ENCODE peak calls at places on chromosomes 5 and 9, in nine cellular contexts. Q is tibial artery; O is hepatocyte; B is lower lobe of right lung; C is Panc1; F is CD4-positive, alpha-beta memory T cell; L is mammary epithelial cell; W is left ventricle myocardium inferior; V is GM06990. R is an unnamed sample.

GRCh38 chr5:145585-146323 is 45.5 kb upstream of the LRRC14B start:
- DNase-seq in Q (no peak), O (no peak), B (no peak), C (no peak), F (no peak), L (no peak), W (no peak), V (no peak), R (no peak)

GRCh38 chr5:2289380-2289779 is 406.7 kb upstream of the IRX4 start:
- DNase-seq in Q (no peak), O (no peak), B (no peak), C (no peak), F (no peak), L (no peak), W (no peak), V (no peak), R (no peak)

GRCh38 chr9:85431396-85432102 is 310.2 kb downstream of the AGTPBP1 start:
- DNase-seq in Q (no peak), O (peak), B (no peak), C (no peak), F (no peak), L (peak), W (no peak), V (no peak), R (no peak)

GRCh38 chr9:38144421-38144820 is 75.4 kb upstream of the SHB start:
- DNase-seq in Q (no peak), O (no peak), B (no peak), C (no peak), F (no peak), L (peak), W (no peak), V (no peak), R (no peak)

GRCh38 chr5:56101180-56101579 is 106.4 kb upstream of the IL6ST start:
- DNase-seq in Q (no peak), O (no peak), B (no peak), C (no peak), F (no peak), L (no peak), W (no peak), V (no peak), R (no peak)

GRCh38 chr9:27925815-27926214 is 352.5 kb upstream of the C9orf72 start:
- DNase-seq in Q (no peak), O (no peak), B (no peak), C (no peak), F (no peak), L (no peak), W (no peak), V (no peak), R (peak)

GRCh38 chr5:124264499-124264898 is 481.9 kb downstream of the ZNF608 start:
- DNase-seq in Q (no peak), O (no peak), B (no peak), C (no peak), F (no peak), L (peak), W (no peak), V (no peak), R (no peak)

GRCh38 chr9:111610851-111611250 is 11.4 kb upstream of the PTGR1 start:
- DNase-seq in Q (no peak), O (no peak), B (no peak), C (no peak), F (no peak), L (no peak), W (no peak), V (no peak), R (no peak)

GRCh38 chr5:180990889-180991257 is 2.2 kb downstream of the BTNL3 start:
- DNase-seq in Q (no peak), O (no peak), B (no peak), C (no peak), F (no peak), L (no peak), W (no peak), V (no peak), R (no peak)

GRCh38 chr5:10533218-10533617 is 30.7 kb upstream of the ANKRD33B start:
- DNase-seq in Q (no peak), O (no peak), B (no peak), C (no peak), F (no peak), L (no peak), W (no peak), V (no peak), R (peak)

GRCh38 chr5:1462358-1462757 is 17.1 kb upstream of the SLC6A3 start:
- DNase-seq in Q (no peak), O (no peak), B (no peak), C (no peak), F (no peak), L (no peak), W (no peak), V (no peak), R (no peak)

GRCh38 chr5:132526290-132526973 is 16.9 kb downstream of the IL5 start:
- DNase-seq in Q (no peak), O (peak), B (peak), C (peak), F (peak), L (peak), W (no peak), V (peak), R (peak)

GRCh38 chr9:125142560-125143376 is 560 bp downstream of the SCAI start:
- DNase-seq in Q (no peak), O (peak), B (no peak), C (no peak), F (no peak), L (no peak), W (no peak), V (peak), R (peak)

GRCh38 chr9:100160021-100160420 is 61.0 kb downstream of the INVS start:
- DNase-seq in Q (no peak), O (no peak), B (no peak), C (no peak), F (no peak), L (no peak), W (no peak), V (no peak), R (no peak)

GRCh38 chr5:171629221-171630005 is 156.2 kb upstream of the SMIM23 start:
- DNase-seq in Q (no peak), O (no peak), B (no peak), C (no peak), F (no peak), L (no peak), W (no peak), V (no peak), R (no peak)

GRCh38 chr5:104512063-104512798 is 949.6 kb upstream of the NUDT12 start:
- DNase-seq in Q (no peak), O (no peak), B (no peak), C (no peak), F (no peak), L (no peak), W (no peak), V (no peak), R (no peak)

GRCh38 chr9:14313378-14313940 is 482 bp downstream of the NFIB start:
- DNase-seq in Q (peak), O (peak), B (no peak), C (no peak), F (no peak), L (no peak), W (no peak), V (no peak), R (no peak)

GRCh38 chr9:114172981-114173833 is 17.9 kb downstream of the COL27A1 start:
- DNase-seq in Q (no peak), O (peak), B (no peak), C (no peak), F (no peak), L (peak), W (no peak), V (no peak), R (no peak)

GRCh38 chr9:104748359-104749031 is 1.0 kb downstream of the NIPSNAP3A start:
- DNase-seq in Q (no peak), O (peak), B (no peak), C (no peak), F (no peak), L (peak), W (no peak), V (no peak), R (peak)

GRCh38 chr9:21060919-21061561 is 16.7 kb downstream of the IFNB1 start:
- DNase-seq in Q (no peak), O (peak), B (no peak), C (no peak), F (no peak), L (no peak), W (no peak), V (no peak), R (no peak)

GRCh38 chr5:103587185-103587748 is 24.7 kb upstream of the NUDT12 start:
- DNase-seq in Q (no peak), O (peak), B (no peak), C (no peak), F (no peak), L (peak), W (no peak), V (no peak), R (peak)

GRCh38 chr9:88534456-88535225 is at the start of gene NXNL2:
- DNase-seq in Q (peak), O (peak), B (peak), C (no peak), F (peak), L (peak), W (peak), V (peak), R (peak)

DNA sequence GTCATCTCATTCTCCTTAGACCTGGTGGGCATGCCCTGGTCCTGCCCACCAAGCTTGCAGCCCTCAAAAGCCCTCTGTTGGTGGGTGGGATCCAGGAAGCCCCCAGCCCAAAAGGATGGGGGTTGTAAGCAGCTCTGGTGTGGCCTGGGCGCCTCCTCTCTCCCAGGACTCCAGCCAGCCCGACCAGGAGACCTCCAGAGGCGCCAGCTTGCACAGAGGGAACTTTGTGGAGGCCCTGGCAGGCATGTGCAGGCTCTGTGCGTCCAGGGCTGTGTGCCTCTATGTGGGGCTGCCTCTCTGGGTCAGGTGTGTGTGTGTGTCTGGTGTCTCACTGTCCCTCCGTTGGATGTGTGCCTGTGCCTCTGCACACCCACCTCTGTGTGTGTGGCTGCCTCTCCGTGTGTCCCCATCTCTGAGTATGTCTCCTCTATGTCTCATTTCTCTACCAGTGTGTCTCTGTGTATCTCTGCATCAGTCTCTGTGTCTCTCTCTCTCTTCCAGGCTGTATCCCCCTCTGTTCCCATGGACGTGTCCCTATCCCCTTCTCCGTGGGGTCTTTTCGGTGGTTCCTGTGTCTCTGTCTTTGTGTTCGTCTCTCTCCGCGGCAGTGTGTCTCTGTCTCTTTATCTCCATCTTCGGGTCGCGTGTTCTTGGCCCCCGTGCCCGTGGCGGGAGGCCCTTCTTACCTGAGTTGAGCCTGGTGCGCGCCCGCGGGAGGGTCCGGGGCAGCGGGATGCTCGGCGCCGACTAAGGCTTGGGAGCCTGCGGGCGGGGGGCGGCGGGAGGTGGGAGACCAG is 501 bp downstream of the ENHO start:
- DNase-seq in Q (no peak), O (no peak), B (peak), C (no peak), F (no peak), L (no peak), W (peak), V (no peak), R (no peak)
- H3K4me3 ChIP-seq in Q (peak), O (no peak), B (peak), C (peak), F (peak), L (peak), W (peak), V (no peak), R (peak)

GRCh38 chr5:139393497-139394122 is 1.3 kb downstream of the PROB1 start:
- DNase-seq in Q (no peak), O (no peak), B (no peak), C (no peak), F (no peak), L (no peak), W (no peak), V (no peak), R (peak)
- H3K4me3 ChIP-seq in Q (peak), O (peak), B (peak), C (peak), F (peak), L (no peak), W (peak), V (peak), R (peak)

DNA sequence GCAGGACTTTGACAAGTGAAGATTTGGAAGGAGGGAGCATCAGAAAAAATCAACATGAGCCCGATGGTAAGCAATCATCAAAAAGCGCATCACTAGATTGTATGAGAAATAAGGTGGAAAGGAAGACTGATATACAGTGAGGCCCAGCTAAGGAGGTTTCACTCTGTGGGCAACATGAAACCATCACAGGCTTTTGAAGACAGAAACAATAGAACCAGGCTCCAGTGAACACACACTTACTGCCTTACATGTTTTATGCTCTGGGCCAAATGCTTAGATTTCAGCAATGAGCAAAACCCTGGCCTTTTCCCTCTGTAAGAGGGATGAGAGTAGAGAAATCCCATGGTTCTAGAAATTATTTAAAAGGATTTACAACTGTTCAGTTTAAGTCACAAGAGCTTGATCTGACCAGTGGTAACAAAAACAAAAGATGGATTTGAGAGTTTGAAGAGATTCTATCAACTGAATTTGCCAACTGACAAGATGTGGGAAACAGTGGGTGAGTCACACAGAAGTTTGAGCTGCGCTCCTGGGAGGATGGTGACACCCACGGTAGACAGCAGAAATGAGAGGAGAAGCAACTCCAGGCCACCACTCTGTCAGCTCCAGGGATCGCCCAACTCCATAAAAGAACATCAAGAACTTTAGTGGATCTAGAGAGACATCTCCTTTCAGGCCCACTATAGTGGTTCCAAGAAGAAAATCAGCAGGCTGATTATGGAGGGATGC is 261.8 kb downstream of the MCTP1 start:
- DNase-seq in Q (peak), O (no peak), B (peak), C (no peak), F (no peak), L (peak), W (no peak), V (no peak), R (no peak)
- H3K4me3 ChIP-seq in Q (no peak), O (no peak), B (no peak), C (no peak), F (no peak), L (no peak), W (no peak), V (no peak), R (no peak)

GRCh38 chr9:17138503-17138902 is 3.7 kb downstream of the CNTLN start:
- DNase-seq in Q (no peak), O (no peak), B (no peak), C (no peak), F (no peak), L (no peak), W (no peak), V (no peak), R (no peak)
- H3K4me3 ChIP-seq in Q (no peak), O (no peak), B (no peak), C (no peak), F (no peak), L (no peak), W (no peak), V (no peak), R (no peak)

GRCh38 chr5:4555739-4556285 is 584.3 kb upstream of the ADAMTS16 start:
- DNase-seq in Q (no peak), O (no peak), B (no peak), C (no peak), F (no peak), L (no peak), W (no peak), V (no peak), R (no peak)

GRCh38 chr5:4563400-4563799 is 576.7 kb upstream of the ADAMTS16 start:
- DNase-seq in Q (no peak), O (peak), B (no peak), C (no peak), F (no peak), L (peak), W (no peak), V (no peak), R (no peak)

DNA sequence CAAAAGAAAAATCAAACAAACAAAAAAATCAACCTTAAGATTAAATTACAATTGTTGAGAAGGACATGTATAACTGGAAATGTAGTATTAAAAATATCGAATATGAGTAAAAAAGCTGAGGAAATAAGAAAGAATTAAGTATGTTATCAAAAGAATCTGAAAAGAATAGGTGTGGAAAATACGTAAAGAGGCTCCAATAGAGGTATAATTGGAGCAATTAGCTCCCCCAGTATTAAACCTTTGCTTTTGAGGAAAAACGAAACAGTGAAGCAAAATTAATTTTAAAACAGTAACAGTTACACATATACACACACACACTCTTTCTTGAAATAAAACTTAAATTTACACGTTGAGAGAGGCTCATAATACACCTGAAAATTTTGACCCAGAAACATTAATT is 578.7 kb upstream of the ADAMTS16 start:
- DNase-seq in Q (no peak), O (no peak), B (no peak), C (no peak), F (no peak), L (no peak), W (no peak), V (no peak), R (no peak)
- H3K4me3 ChIP-seq in Q (no peak), O (no peak), B (no peak), C (no peak), F (no peak), L (no peak), W (no peak), V (no peak), R (no peak)

GRCh38 chr5:81542242-81542641 is 148.3 kb upstream of the ACOT12 start:
- DNase-seq in Q (no peak), O (no peak), B (no peak), C (no peak), F (no peak), L (no peak), W (no peak), V (no peak), R (no peak)
- H3K4me3 ChIP-seq in Q (no peak), O (no peak), B (no peak), C (no peak), F (no peak), L (no peak), W (no peak), V (no peak), R (no peak)

GRCh38 chr5:121199238-121199999 is 652.3 kb upstream of the FTMT start:
- DNase-seq in Q (no peak), O (peak), B (no peak), C (no peak), F (no peak), L (no peak), W (no peak), V (no peak), R (peak)
- H3K4me3 ChIP-seq in Q (peak), O (no peak), B (no peak), C (no peak), F (no peak), L (no peak), W (no peak), V (no peak), R (no peak)

R was measured in A673.